ENCODE peak calls at places on chromosomes 5 and 9, in five cellular contexts. X is GM03348; Z is stimulated activated CD4-positive, alpha-beta T cell treated with anti-CD3 and anti-CD28 coated beads, Interleukin-1b, Interleukin-23, amount 100 ng/mL, for 24 hours; K is T-helper 2 cell; B is activated CD8-positive, alpha-beta memory T cell treated with anti-CD3 and anti-CD28 coated beads for 48 hours. G is an unnamed sample.

GRCh38 chr5:111550282-111551020 is 38.1 kb upstream of the STARD4 start:
- DNase-seq in X (peak), Z (peak), K (peak), B (peak), G (peak)

GRCh38 chr9:1434082-1434481 is 383.9 kb downstream of the DMRT2 start:
- DNase-seq in X (peak), Z (no peak), K (no peak), B (no peak), G (no peak)

GRCh38 chr9:122742003-122742402 is at the start of gene OR1L6:
- DNase-seq in X (no peak), Z (no peak), K (no peak), B (no peak), G (no peak)

GRCh38 chr9:97487880-97488279 is 13.6 kb upstream of the TMOD1 start:
- DNase-seq in X (no peak), Z (no peak), K (no peak), B (no peak), G (no peak)

GRCh38 chr5:120366047-120366446 is 98.1 kb upstream of the PRR16 start:
- DNase-seq in X (no peak), Z (no peak), K (no peak), B (no peak), G (no peak)

GRCh38 chr5:151596839-151597539 is 5.9 kb upstream of the FAT2 start:
- DNase-seq in X (peak), Z (no peak), K (no peak), B (no peak), G (no peak)

GRCh38 chr9:106796771-106797170 is 66.2 kb upstream of the ZNF462 start:
- DNase-seq in X (no peak), Z (no peak), K (no peak), B (no peak), G (no peak)

GRCh38 chr5:123549256-123549904 is 37.4 kb downstream of the CSNK1G3 start:
- DNase-seq in X (no peak), Z (no peak), K (no peak), B (no peak), G (no peak)

GRCh38 chr9:124242331-124243194 is 15.2 kb upstream of the NEK6 start:
- DNase-seq in X (peak), Z (no peak), K (no peak), B (no peak), G (no peak)

GRCh38 chr5:174222891-174223290 is 177.4 kb downstream of the NSG2 start:
- DNase-seq in X (no peak), Z (no peak), K (no peak), B (no peak), G (no peak)

GRCh38 chr5:169071-169727 is 22.1 kb upstream of the LRRC14B start:
- DNase-seq in X (no peak), Z (no peak), K (no peak), B (no peak), G (no peak)

GRCh38 chr5:32001284-32001683 is 172.8 kb downstream of the GOLPH3 start:
- DNase-seq in X (no peak), Z (no peak), K (no peak), B (no peak), G (no peak)

GRCh38 chr5:181052928-181053759 is 13.1 kb downstream of the BTNL9 start:
- DNase-seq in X (peak), Z (no peak), K (no peak), B (no peak), G (peak)

GRCh38 chr9:127720865-127721227 is 5.0 kb downstream of the TTC16 start:
- DNase-seq in X (no peak), Z (no peak), K (no peak), B (no peak), G (no peak)

GRCh38 chr5:98929982-98930355 is 1.2 kb upstream of the CHD1 start:
- DNase-seq in X (no peak), Z (no peak), K (no peak), B (no peak), G (no peak)

GRCh38 chr5:163963881-163964280 is 458.5 kb downstream of the MAT2B start:
- DNase-seq in X (no peak), Z (no peak), K (no peak), B (no peak), G (no peak)

GRCh38 chr5:75753182-75753581 is 35.9 kb upstream of the POC5 start:
- DNase-seq in X (no peak), Z (no peak), K (no peak), B (no peak), G (no peak)

GRCh38 chr9:116800885-116801284 is 113.8 kb downstream of the TRIM32 start:
- DNase-seq in X (no peak), Z (no peak), K (no peak), B (no peak), G (no peak)

GRCh38 chr5:669111-669841 is 23.9 kb downstream of the TPPP start:
- DNase-seq in X (peak), Z (peak), K (peak), B (no peak), G (peak)

GRCh38 chr9:97418894-97419293 is 7.0 kb downstream of the TDRD7 start:
- DNase-seq in X (no peak), Z (no peak), K (no peak), B (no peak), G (no peak)

G was measured in erythroblast.